ENCODE peak calls at places on chromosome 2, in nine cellular contexts. R is D721Med; A is H4; U is activated CD4-positive, alpha-beta memory T cell treated with anti-CD3 and anti-CD28 coated beads for 36 hours; I is ovary; Z is mucosa of descending colon; W is effector CD4-positive, alpha-beta T cell; N is putamen; T is T-helper 1 cell. P is an unnamed sample.

GRCh38 chr2:220814441-220814840 is 757.7 kb downstream of the EPHA4 start:
- DNase-seq in Z (no peak), N (no peak), R (no peak), U (no peak), W (no peak), A (no peak), T (no peak), I (no peak), P (no peak)

GRCh38 chr2:186605041-186605440 is 15.2 kb downstream of the ITGAV start:
- DNase-seq in Z (no peak), W (no peak), U (no peak), I (no peak), T (no peak), N (no peak), A (peak), R (no peak), P (peak)

GRCh38 chr2:201174687-201175086 is 8.3 kb upstream of the CASP10 start:
- DNase-seq in A (no peak), N (no peak), R (no peak), Z (no peak), I (no peak), W (no peak), U (no peak), T (no peak), P (no peak)

GRCh38 chr2:72913531-72914225 is 3.6 kb upstream of the EMX1 start:
- DNase-seq in Z (no peak), A (no peak), N (no peak), R (no peak), T (no peak), I (no peak), U (no peak), W (no peak), P (no peak)

GRCh38 chr2:223944166-223944703 is 900 bp downstream of the WDFY1 start:
- DNase-seq in N (no peak), I (peak), R (no peak), T (peak), U (peak), Z (peak), A (no peak), W (peak), P (peak)

GRCh38 chr2:56034258-56034657 is 110.7 kb upstream of the EFEMP1 start:
- DNase-seq in W (no peak), I (no peak), Z (no peak), N (no peak), U (no peak), T (no peak), A (no peak), R (no peak), P (no peak)

GRCh38 chr2:96110621-96111256 is 5.6 kb downstream of the ADRA2B start:
- DNase-seq in U (no peak), W (peak), A (no peak), N (no peak), T (no peak), I (no peak), Z (peak), R (no peak), P (no peak)

GRCh38 chr2:237431372-237431771 is 17.4 kb upstream of the COL6A3 start:
- DNase-seq in N (no peak), U (peak), A (no peak), T (no peak), W (no peak), Z (no peak), R (no peak), I (no peak), P (peak)

GRCh38 chr2:6480514-6480913 is 385.2 kb downstream of the CMPK2 start:
- DNase-seq in W (no peak), A (no peak), T (no peak), N (no peak), I (no peak), U (no peak), Z (no peak), R (no peak), P (no peak)

GRCh38 chr2:66228128-66228547 is 206.8 kb upstream of the MEIS1 start:
- DNase-seq in A (no peak), Z (no peak), W (no peak), N (no peak), R (no peak), I (no peak), U (no peak), T (no peak), P (no peak)

GRCh38 chr2:137107925-137108324 is 342.6 kb downstream of the THSD7B start:
- DNase-seq in R (no peak), U (no peak), T (no peak), Z (no peak), W (no peak), A (no peak), N (no peak), I (no peak), P (no peak)

GRCh38 chr2:24077535-24077877 is 1.4 kb upstream of the SF3B6 start:
- DNase-seq in T (no peak), U (no peak), W (no peak), A (no peak), R (no peak), N (peak), I (no peak), Z (no peak), P (no peak)

GRCh38 chr2:117935954-117936353 is 77.9 kb downstream of the CCDC93 start:
- DNase-seq in T (no peak), A (no peak), R (no peak), W (no peak), I (no peak), N (no peak), U (no peak), Z (no peak), P (no peak)

GRCh38 chr2:693606-694005 is 16.4 kb upstream of the TMEM18 start:
- DNase-seq in I (no peak), U (no peak), W (no peak), Z (no peak), N (no peak), R (no peak), A (no peak), T (no peak), P (peak)

GRCh38 chr2:120949027-120949956 is 213.6 kb downstream of the GLI2 start:
- DNase-seq in N (no peak), U (no peak), I (no peak), T (no peak), Z (no peak), R (no peak), W (no peak), A (no peak), P (peak)

GRCh38 chr2:144320491-144320890 is 199.4 kb downstream of the ZEB2 start:
- DNase-seq in R (no peak), T (peak), W (peak), I (no peak), A (peak), N (no peak), U (peak), Z (no peak), P (peak)

GRCh38 chr2:162029287-162029901 is 44.6 kb downstream of the DPP4 start:
- DNase-seq in U (no peak), I (no peak), N (no peak), A (peak), T (no peak), R (no peak), W (no peak), Z (no peak), P (peak)

GRCh38 chr2:65564299-65564698 is 131.9 kb upstream of the SPRED2 start:
- DNase-seq in I (no peak), Z (no peak), W (no peak), R (no peak), U (no peak), A (no peak), T (no peak), N (no peak), P (no peak)

GRCh38 chr2:160407393-160408204 is 86.0 kb downstream of the RBMS1 start:
- DNase-seq in U (peak), Z (peak), N (no peak), I (peak), T (peak), R (no peak), A (no peak), W (peak), P (peak)

GRCh38 chr2:127279781-127280180 is 14.2 kb downstream of the ERCC3 start:
- DNase-seq in Z (no peak), U (no peak), W (no peak), N (no peak), A (no peak), T (no peak), R (no peak), I (no peak), P (no peak)

GRCh38 chr2:64081046-64081445 is 61.8 kb upstream of the VPS54 start:
- DNase-seq in Z (no peak), N (no peak), R (no peak), W (no peak), U (no peak), T (no peak), I (no peak), A (no peak), P (no peak)

GRCh38 chr2:127864877-127865276 is 6.9 kb upstream of the POLR2D start:
- DNase-seq in I (no peak), Z (peak), R (no peak), W (no peak), T (no peak), A (peak), N (no peak), U (no peak), P (no peak)

GRCh38 chr2:29627366-29627765 is 294.0 kb downstream of the ALK start:
- DNase-seq in I (no peak), U (no peak), T (no peak), A (no peak), W (no peak), R (no peak), N (no peak), Z (no peak), P (peak)

GRCh38 chr2:108169982-108170625 is 69.7 kb upstream of the SULT1C3 start:
- DNase-seq in T (no peak), Z (no peak), R (no peak), I (no peak), A (peak), W (no peak), N (peak), U (no peak), P (peak)

GRCh38 chr2:68908392-68908970 is 37.3 kb upstream of the BMP10 start:
- DNase-seq in R (no peak), W (peak), N (no peak), U (peak), T (peak), A (peak), I (peak), Z (peak), P (peak)

GRCh38 chr2:187869195-187869594 is 315.0 kb upstream of the TFPI start:
- DNase-seq in R (no peak), U (no peak), T (no peak), N (no peak), A (no peak), W (no peak), I (no peak), Z (no peak), P (no peak)

GRCh38 chr2:24024018-24024417 is 14.1 kb downstream of the MFSD2B start:
- DNase-seq in I (peak), T (no peak), A (no peak), R (no peak), W (no peak), U (no peak), Z (no peak), N (no peak), P (peak)

GRCh38 chr2:235776531-235776930 is 282.7 kb downstream of the AGAP1 start:
- DNase-seq in W (no peak), N (no peak), R (no peak), Z (no peak), T (no peak), A (no peak), I (no peak), U (no peak), P (no peak)

GRCh38 chr2:16737812-16738211 is 72.2 kb upstream of the CYRIA start:
- DNase-seq in A (no peak), R (no peak), T (no peak), I (no peak), W (no peak), U (no peak), Z (no peak), N (no peak), P (no peak)

GRCh38 chr2:188665196-188665595 is 309.0 kb upstream of the COL3A1 start:
- DNase-seq in T (no peak), Z (no peak), R (no peak), I (no peak), A (no peak), W (no peak), U (no peak), N (no peak), P (peak)

GRCh38 chr2:221572821-221573429 is 821 bp upstream of the EPHA4 start:
- DNase-seq in Z (peak), N (no peak), T (peak), U (no peak), W (peak), A (peak), R (no peak), I (peak), P (peak)

GRCh38 chr2:216503697-216504375 is 5.2 kb downstream of the RPL37A start:
- DNase-seq in N (no peak), Z (no peak), U (no peak), I (no peak), W (no peak), A (no peak), T (no peak), R (no peak), P (no peak)

GRCh38 chr2:109028280-109028679 is 39.3 kb upstream of the EDAR start:
- DNase-seq in T (no peak), U (no peak), N (no peak), I (no peak), Z (no peak), R (no peak), W (no peak), A (no peak), P (no peak)

GRCh38 chr2:3633982-3634630 is 23.9 kb upstream of the ALLC start:
- DNase-seq in W (no peak), I (no peak), R (no peak), U (peak), A (no peak), Z (no peak), N (no peak), T (no peak), P (no peak)

GRCh38 chr2:234392230-234392629 is 104.7 kb downstream of the ARL4C start:
- DNase-seq in Z (no peak), U (peak), W (no peak), N (no peak), T (no peak), R (no peak), I (no peak), A (no peak), P (no peak)

GRCh38 chr2:187581125-187581896 is 27.1 kb upstream of the TFPI start:
- DNase-seq in W (no peak), N (peak), U (no peak), R (no peak), I (no peak), Z (no peak), T (no peak), A (peak), P (peak)

GRCh38 chr2:75055820-75056675 is 97.6 kb downstream of the POLE4 start:
- DNase-seq in N (no peak), R (no peak), W (no peak), T (no peak), I (no peak), A (no peak), U (no peak), Z (no peak), P (no peak)

GRCh38 chr2:165876712-165877111 is 76.9 kb downstream of the TTC21B start:
- DNase-seq in R (no peak), Z (no peak), N (no peak), A (no peak), W (no peak), I (no peak), U (no peak), T (no peak), P (no peak)

GRCh38 chr2:21317131-21317530 is 193.4 kb downstream of the TDRD15 start:
- DNase-seq in N (peak), U (peak), A (peak), Z (peak), W (no peak), T (no peak), R (no peak), I (peak), P (peak)